ENCODE peak calls at places on chromosomes 3 and 15, in ten cellular contexts. F, N, J, L, Q, H, K, E, M and V are unnamed samples. For H3K4me1, the result is how much of the 10 kb centered on the place peaks cover.

GRCh38 chr3:148962513-148962912 is 28.8 kb upstream of the GYG1 start:
- DNase-seq in J (peak), F (no peak), H (no peak), Q (peak), M (no peak), L (peak), E (peak), K (peak), N (no peak), V (peak)

GRCh38 chr3:111858641-111859040 is 424 bp upstream of the PHLDB2 start:
- DNase-seq in M (no peak), K (no peak), Q (no peak), J (no peak), E (no peak), L (no peak), F (no peak), N (no peak), H (no peak), V (no peak)

GRCh38 chr3:67558429-67558828 is 96.0 kb downstream of the SUCLG2 start:
- DNase-seq in E (no peak), M (no peak), L (no peak), J (no peak), Q (no peak), N (no peak), H (no peak), F (no peak), K (no peak), V (peak)

GRCh38 chr3:21654241-21654640 is 96.8 kb downstream of the ZNF385D start:
- DNase-seq in H (no peak), Q (no peak), F (no peak), K (no peak), L (no peak), J (no peak), E (no peak), M (no peak), N (no peak), V (no peak)

GRCh38 chr15:40743921-40744809 is 10.9 kb downstream of the RMDN3 start:
- DNase-seq in J (peak), L (peak), N (no peak), K (no peak), Q (peak), E (no peak), F (no peak), H (no peak), M (no peak), V (peak)

GRCh38 chr3:39725321-39725720 is 84.1 kb upstream of the MYRIP start:
- DNase-seq in K (no peak), F (no peak), J (no peak), M (no peak), L (no peak), Q (no peak), E (no peak), H (no peak), N (no peak), V (no peak)

GRCh38 chr3:110969229-110970211 is 102.1 kb upstream of the NECTIN3 start:
- DNase-seq in J (no peak), N (no peak), L (no peak), M (peak), Q (peak), H (no peak), K (no peak), F (no peak), E (no peak), V (no peak)

GRCh38 chr3:5078151-5078550 is 43.9 kb upstream of the ARL8B start:
- DNase-seq in K (no peak), M (no peak), E (no peak), Q (peak), L (peak), N (no peak), J (no peak), H (no peak), F (no peak), V (no peak)

GRCh38 chr15:68429691-68430470 is 2.1 kb downstream of the ITGA11 start:
- DNase-seq in J (no peak), H (no peak), N (no peak), Q (peak), M (no peak), E (no peak), F (peak), K (no peak), L (no peak), V (no peak)

GRCh38 chr3:5520237-5520636 is 332.7 kb downstream of the EDEM1 start:
- DNase-seq in K (no peak), Q (no peak), L (no peak), E (no peak), M (no peak), J (peak), F (no peak), N (no peak), H (no peak), V (no peak)

GRCh38 chr3:96813134-96813819 is 1.1 kb upstream of the EPHA6 start:
- DNase-seq in H (peak), K (peak), N (peak), M (peak), J (peak), E (peak), F (peak), L (peak), Q (peak), V (peak)

GRCh38 chr3:133662256-133662773 is 574 bp upstream of the TOPBP1 start:
- DNase-seq in M (no peak), F (no peak), Q (peak), K (no peak), N (no peak), J (peak), H (no peak), L (peak), E (no peak), V (no peak)

GRCh38 chr3:147864754-147865354 is 455.7 kb downstream of the ZIC1 start:
- DNase-seq in N (no peak), F (no peak), J (no peak), H (no peak), M (no peak), K (no peak), E (no peak), L (no peak), Q (no peak), V (no peak)

GRCh38 chr15:63169796-63170195 is 12.5 kb upstream of the RPS27L start:
- DNase-seq in M (no peak), E (peak), J (no peak), F (peak), K (no peak), L (no peak), N (no peak), H (no peak), Q (no peak), V (no peak)

GRCh38 chr15:59993950-59994401 is 10.1 kb upstream of the FOXB1 start:
- DNase-seq in M (peak), L (no peak), J (peak), N (no peak), E (no peak), F (no peak), H (no peak), Q (no peak), K (no peak), V (no peak)

GRCh38 chr3:185401319-185401955 is 38.5 kb downstream of the MAP3K13 start:
- DNase-seq in H (no peak), K (no peak), E (no peak), Q (no peak), F (no peak), M (no peak), J (no peak), N (no peak), L (no peak), V (no peak)

GRCh38 chr3:155391583-155391982 is 98.1 kb upstream of the STRIT1 start:
- DNase-seq in E (peak), N (peak), L (peak), K (peak), H (no peak), J (no peak), M (no peak), Q (peak), F (no peak), V (peak)

GRCh38 chr15:65302061-65302460 is 2.4 kb upstream of the RNU5B-1 start:
- DNase-seq in L (no peak), E (no peak), M (peak), K (no peak), N (no peak), J (no peak), Q (no peak), H (no peak), F (no peak), V (no peak)

GRCh38 chr3:100257601-100258000 is 3.2 kb upstream of the TBC1D23 start:
- DNase-seq in Q (no peak), N (no peak), J (peak), F (no peak), L (no peak), E (no peak), M (no peak), K (no peak), H (no peak), V (no peak)

GRCh38 chr3:29436612-29437313 is 155.9 kb downstream of the RBMS3 start:
- DNase-seq in L (no peak), Q (no peak), E (no peak), K (no peak), H (no peak), J (no peak), N (no peak), F (no peak), M (no peak), V (no peak)

GRCh38 chr3:187401861-187402260 is 33.7 kb downstream of the RTP4 start:
- DNase-seq in Q (no peak), M (no peak), K (no peak), L (no peak), H (no peak), E (no peak), F (no peak), N (no peak), J (no peak), V (no peak)

GRCh38 chr3:134709563-134710312 is 58.9 kb upstream of the KY start:
- DNase-seq in F (no peak), K (no peak), J (no peak), L (no peak), E (no peak), M (no peak), N (no peak), H (no peak), Q (no peak), V (peak)

GRCh38 chr3:102529452-102529851 is 94.6 kb downstream of the ZPLD1 start:
- DNase-seq in Q (peak), M (no peak), J (no peak), E (no peak), F (no peak), N (no peak), H (no peak), K (no peak), L (peak), V (no peak)

GRCh38 chr3:125212509-125213372 is at the start of gene SLC12A8:
- DNase-seq in H (peak), M (peak), K (no peak), Q (no peak), J (no peak), L (no peak), N (no peak), E (no peak), F (no peak), V (peak)

GRCh38 chr3:102195198-102195948 is 239.4 kb upstream of the ZPLD1 start:
- DNase-seq in F (no peak), N (no peak), M (no peak), L (peak), E (no peak), K (no peak), J (no peak), Q (no peak), H (peak), V (no peak)

GRCh38 chr3:109445210-109445609 is 107.9 kb upstream of the DPPA4 start:
- DNase-seq in Q (no peak), L (no peak), H (no peak), N (no peak), E (no peak), M (no peak), J (no peak), K (no peak), F (no peak), V (no peak)

GRCh38 chr3:32203854-32204253 is 34.6 kb upstream of the CMTM8 start:
- DNase-seq in J (no peak), Q (no peak), K (no peak), H (no peak), L (peak), N (no peak), M (no peak), E (no peak), F (no peak), V (no peak)

GRCh38 chr3:195123196-195123805 is 147.7 kb downstream of the XXYLT1 start:
- DNase-seq in L (no peak), H (no peak), M (no peak), J (peak), F (no peak), K (no peak), N (no peak), E (no peak), Q (peak), V (no peak)

GRCh38 chr15:64153480-64154367 is 2.2 kb downstream of the SNX22 start:
- DNase-seq in E (peak), H (peak), L (peak), K (peak), N (peak), Q (peak), F (peak), M (peak), J (peak), V (peak)

GRCh38 chr15:80875568-80875967 is 96.4 kb downstream of the CEMIP start:
- DNase-seq in H (no peak), F (peak), E (peak), K (no peak), M (no peak), Q (no peak), N (no peak), L (no peak), J (no peak), V (no peak)

GRCh38 chr3:102745881-102746280 is 311.1 kb downstream of the ZPLD1 start:
- DNase-seq in E (no peak), L (no peak), H (no peak), N (no peak), F (no peak), J (no peak), K (no peak), Q (no peak), M (no peak), V (no peak)

GRCh38 chr3:184378650-184379374 is 805 bp upstream of the THPO start:
- DNase-seq in L (no peak), N (no peak), Q (no peak), H (no peak), F (no peak), J (no peak), E (no peak), M (no peak), K (no peak), V (no peak)

GRCh38 chr3:57127849-57128566 is 37.1 kb downstream of the IL17RD start:
- DNase-seq in N (no peak), Q (peak), F (no peak), K (peak), E (no peak), J (no peak), H (no peak), L (no peak), M (no peak), V (no peak)

GRCh38 chr3:56801151-56801596 is 575 bp downstream of the ARHGEF3 start:
- DNase-seq in K (no peak), H (no peak), M (no peak), L (peak), F (no peak), Q (no peak), E (no peak), N (no peak), J (no peak), V (peak)

GRCh38 chr15:42832577-42832976 is 88.0 kb downstream of the TTBK2 start:
- DNase-seq in N (no peak), K (no peak), J (no peak), E (no peak), M (no peak), H (no peak), Q (peak), F (no peak), L (peak), V (no peak)

GRCh38 chr3:153291052-153291689 is 129.1 kb downstream of the RAP2B start:
- DNase-seq in L (peak), E (no peak), N (no peak), Q (peak), J (peak), F (no peak), M (no peak), K (no peak), H (no peak), V (no peak)

DNA sequence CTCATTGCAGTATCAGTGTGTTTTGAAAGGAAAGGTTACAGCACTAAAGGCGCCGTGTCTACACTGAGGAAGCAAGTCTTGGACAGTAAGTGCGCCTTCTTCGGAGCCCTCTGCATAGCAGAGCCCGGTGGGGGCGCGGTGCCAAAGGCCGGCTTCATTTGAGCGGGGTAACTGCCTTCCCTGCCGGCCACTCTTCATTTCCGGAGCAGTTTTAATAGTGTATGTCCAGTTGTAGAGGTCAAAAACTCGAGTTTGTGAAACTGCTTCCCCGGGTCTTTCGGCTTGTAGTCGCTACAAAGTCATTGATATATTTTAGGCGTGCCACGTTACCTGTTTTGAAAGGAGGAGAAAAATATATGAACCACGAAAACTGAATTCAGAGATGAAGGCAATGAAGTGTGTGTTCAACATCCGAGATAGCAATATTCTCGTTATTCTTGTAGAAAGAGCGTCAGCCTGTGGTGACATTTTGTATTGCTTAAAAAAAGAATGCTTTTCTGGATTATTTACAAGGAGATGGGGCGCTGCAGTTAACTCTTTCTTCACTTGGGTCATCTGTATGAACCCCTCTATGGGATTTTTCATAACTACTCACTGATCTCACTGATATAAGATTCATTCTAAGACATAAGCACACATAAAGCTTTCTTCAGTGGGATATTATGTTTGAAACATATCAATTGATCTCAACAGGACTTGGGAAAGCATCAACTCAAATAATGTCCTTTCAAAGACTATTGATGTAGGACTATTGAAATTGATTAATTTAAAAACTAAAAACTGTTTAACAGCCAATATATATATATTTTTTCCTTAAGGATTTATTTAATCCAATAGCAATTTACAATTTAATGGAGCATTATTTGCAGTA is 3.0 kb downstream of the ALCAM start:
- DNase-seq in K (peak), M (peak), J (no peak), F (peak), H (peak), L (peak), E (peak), N (peak), Q (peak), V (peak)
- H3K27ac ChIP-seq in K (peak), M (peak), J (no peak), F (peak), H (peak), L (peak), E (no peak), N (peak), Q (peak), V (peak)

GRCh38 chr15:58458076-58458475 is 26.3 kb downstream of the LIPC start:
- DNase-seq in K (no peak), Q (peak), M (no peak), N (no peak), E (no peak), J (no peak), L (no peak), F (no peak), H (no peak), V (peak)
- H3K4me1 ChIP-seq in K (under half), Q (under half), M (under half), N (under half), E (under half), J (under half), L (under half), F (under half), H (under half), V (under half)

GRCh38 chr3:11634974-11635612 is 8.6 kb downstream of the VGLL4 start:
- DNase-seq in K (no peak), J (no peak), L (no peak), N (no peak), E (no peak), Q (no peak), F (no peak), M (no peak), H (no peak), V (no peak)
- H3K27ac ChIP-seq in K (no peak), J (no peak), L (no peak), N (peak), E (peak), Q (no peak), F (peak), M (peak), H (peak), V (no peak)

DNA sequence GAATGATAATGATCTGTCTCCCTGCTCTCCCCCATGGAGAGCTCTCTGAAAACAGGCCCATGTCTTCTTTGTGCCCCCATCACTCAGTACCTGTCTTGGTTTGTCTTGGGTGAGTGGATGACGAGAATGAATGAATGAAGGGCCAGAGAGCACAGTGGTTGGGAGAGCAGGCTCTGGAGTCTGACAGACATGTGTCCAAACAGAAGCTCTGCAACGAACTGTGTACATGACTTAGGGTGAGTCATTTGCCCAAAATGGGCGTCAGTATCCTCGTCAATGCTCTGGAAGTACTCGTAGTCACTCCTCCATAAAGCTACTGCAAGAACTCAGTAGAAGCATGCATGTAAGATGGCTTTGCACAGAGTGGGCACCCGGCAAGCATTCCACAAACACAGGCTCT is 170.2 kb upstream of the TLE3 start:
- DNase-seq in K (peak), H (no peak), E (no peak), N (no peak), L (peak), F (no peak), J (no peak), Q (peak), M (no peak), V (no peak)
- H3K4me1 ChIP-seq in K (under half), H (half or more), E (under half), N (under half), L (under half), F (under half), J (under half), Q (under half), M (under half), V (under half)

GRCh38 chr3:174206607-174207192 is 652.4 kb upstream of the NAALADL2 start:
- DNase-seq in M (no peak), F (no peak), J (no peak), L (no peak), K (no peak), H (no peak), E (no peak), N (no peak), Q (no peak), V (no peak)
- H3K27ac ChIP-seq in M (no peak), F (no peak), J (no peak), L (no peak), K (no peak), H (no peak), E (no peak), N (no peak), Q (no peak), V (no peak)

GRCh38 chr3:122078235-122078935 is 23.2 kb downstream of the CD86 start:
- DNase-seq in J (no peak), M (no peak), E (no peak), K (no peak), N (no peak), Q (no peak), H (no peak), F (no peak), L (no peak), V (no peak)
- H3K4me1 ChIP-seq in J (under half), M (under half), E (under half), K (under half), N (under half), Q (under half), H (under half), F (under half), L (under half), V (under half)

DNA sequence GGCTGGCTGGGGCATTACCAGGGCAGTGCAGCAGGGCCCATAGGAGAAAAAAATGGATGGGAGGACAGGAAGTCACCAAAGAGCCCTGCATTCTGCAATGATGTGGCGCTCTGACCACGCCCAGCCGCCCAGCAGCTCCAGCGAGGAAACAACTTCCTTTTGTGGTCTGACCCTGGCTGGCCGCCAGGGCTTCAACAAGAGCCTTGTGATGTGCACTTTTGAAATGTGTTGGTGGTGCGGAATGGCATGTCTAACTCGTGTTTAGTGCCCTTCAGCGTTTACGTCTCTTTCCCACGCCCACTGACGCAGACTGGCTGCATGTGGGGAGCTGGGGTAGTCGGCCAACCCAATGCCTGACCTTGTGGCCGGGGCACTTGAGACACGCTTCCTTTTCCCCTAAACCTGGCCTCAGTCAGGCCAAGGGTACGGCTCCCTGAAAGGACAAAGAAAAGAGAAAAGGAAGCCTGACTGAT is 81.9 kb upstream of the CTNNB1 start:
- DNase-seq in L (peak), M (peak), F (peak), J (peak), H (peak), Q (peak), E (peak), N (peak), K (peak), V (peak)
- H3K27ac ChIP-seq in L (peak), M (peak), F (peak), J (peak), H (no peak), Q (peak), E (no peak), N (peak), K (peak), V (peak)